ENCODE peak calls at places on chromosomes 13 and 19, in seven cellular contexts. Y is H9, U is neuronal stem cell, O is IMR-90, H is trophoblast cell, W is mesendoderm, T is H1. X is an unnamed sample.

GRCh38 chr19:32416749-32417469 is 11.3 kb downstream of the DPY19L3 start:
- DNase-seq in W (peak), Y (no peak), U (no peak), H (no peak), T (no peak), O (peak), X (no peak)

GRCh38 chr19:57566396-57567256 is 7.0 kb upstream of the ZNF550 start:
- DNase-seq in U (no peak), H (no peak), O (peak), T (no peak), W (peak), Y (no peak), X (peak)

GRCh38 chr19:21569497-21569870 is 64.1 kb downstream of the ZNF429 start:
- DNase-seq in W (no peak), U (no peak), T (no peak), Y (no peak), O (no peak), H (peak), X (no peak)

GRCh38 chr13:34698953-34699352 is 243.1 kb upstream of the NBEA start:
- DNase-seq in W (no peak), Y (no peak), T (no peak), U (no peak), H (no peak), O (no peak), X (no peak)

GRCh38 chr19:38917921-38918491 is 6.0 kb upstream of the CCER2 start:
- DNase-seq in U (no peak), O (no peak), T (no peak), W (no peak), Y (no peak), H (peak), X (peak)

GRCh38 chr13:41012536-41012935 is 6.6 kb downstream of the ELF1 start:
- DNase-seq in O (no peak), W (no peak), U (no peak), T (no peak), H (no peak), Y (no peak), X (no peak)

GRCh38 chr13:50527612-50528509 is 315.6 kb downstream of the DLEU7 start:
- DNase-seq in Y (no peak), H (no peak), T (no peak), O (no peak), W (no peak), U (no peak), X (no peak)

GRCh38 chr13:20231839-20232555 is at the start of gene GJB6:
- DNase-seq in O (no peak), Y (peak), W (peak), H (peak), U (peak), T (peak), X (no peak)

GRCh38 chr19:33740811-33741396 is 55.8 kb upstream of the KCTD15 start:
- DNase-seq in W (peak), O (peak), T (peak), H (peak), U (peak), Y (peak), X (peak)

GRCh38 chr19:44794610-44795009 is 14.3 kb upstream of the BCAM start:
- DNase-seq in W (no peak), O (no peak), T (no peak), H (no peak), U (no peak), Y (no peak), X (no peak)

GRCh38 chr13:46045424-46045823 is 7.1 kb downstream of the ZC3H13 start:
- DNase-seq in H (peak), W (no peak), U (no peak), O (no peak), T (no peak), Y (no peak), X (no peak)
- H2BK5ac ChIP-seq in H (no peak), W (no peak), U (no peak), O (no peak), T (no peak), Y (no peak), X (no peak)

DNA sequence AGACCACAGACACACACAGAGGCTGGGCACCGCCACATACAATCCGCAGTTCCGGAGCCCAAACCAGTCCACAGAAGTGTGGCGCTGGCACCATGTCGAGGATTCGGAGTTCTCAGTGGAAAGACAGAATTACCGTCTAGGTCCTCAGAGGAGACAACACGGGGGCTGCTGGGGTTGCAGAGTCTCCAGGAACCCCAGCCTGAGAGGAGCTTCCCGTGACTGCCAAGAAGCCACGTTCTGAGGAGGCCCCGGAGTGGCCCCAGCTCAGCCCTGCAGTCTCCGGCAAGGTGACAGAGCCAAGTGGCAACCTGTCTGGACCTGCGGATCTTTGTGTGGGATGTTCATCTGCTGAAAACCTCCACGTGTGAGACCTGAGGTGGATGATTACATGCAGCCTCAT is 7.3 kb upstream of the ADPRHL1 start:
- DNase-seq in O (no peak), U (no peak), Y (no peak), H (no peak), W (no peak), T (no peak), X (no peak)
- H2AK5ac ChIP-seq in O (no peak), U (no peak), Y (no peak), H (no peak), W (no peak), T (no peak), X (no peak)

DNA sequence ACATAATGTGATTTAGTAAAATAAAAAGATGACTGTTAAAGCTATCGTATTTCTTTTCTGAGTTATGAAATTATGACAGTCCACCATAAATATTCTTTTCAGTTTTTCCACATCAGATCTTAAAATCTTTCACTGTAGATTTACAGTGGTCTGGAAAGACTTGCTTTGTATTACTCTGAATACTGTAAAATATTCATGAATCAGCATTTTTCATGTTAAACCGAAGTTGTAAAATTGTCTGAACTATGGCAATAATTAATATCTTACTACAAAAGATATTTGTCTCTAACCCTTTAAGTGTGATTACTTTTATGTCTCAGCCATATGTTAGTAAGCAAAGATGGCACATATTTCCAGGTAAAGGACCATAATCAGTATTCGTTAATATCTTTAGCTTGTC is 1397.2 kb upstream of the PCDH9 start:
- DNase-seq in O (no peak), W (no peak), U (no peak), Y (no peak), H (no peak), T (no peak), X (no peak)
- H2BK120ac ChIP-seq in O (no peak), W (no peak), U (no peak), Y (no peak), H (no peak), T (no peak), X (no peak)

DNA sequence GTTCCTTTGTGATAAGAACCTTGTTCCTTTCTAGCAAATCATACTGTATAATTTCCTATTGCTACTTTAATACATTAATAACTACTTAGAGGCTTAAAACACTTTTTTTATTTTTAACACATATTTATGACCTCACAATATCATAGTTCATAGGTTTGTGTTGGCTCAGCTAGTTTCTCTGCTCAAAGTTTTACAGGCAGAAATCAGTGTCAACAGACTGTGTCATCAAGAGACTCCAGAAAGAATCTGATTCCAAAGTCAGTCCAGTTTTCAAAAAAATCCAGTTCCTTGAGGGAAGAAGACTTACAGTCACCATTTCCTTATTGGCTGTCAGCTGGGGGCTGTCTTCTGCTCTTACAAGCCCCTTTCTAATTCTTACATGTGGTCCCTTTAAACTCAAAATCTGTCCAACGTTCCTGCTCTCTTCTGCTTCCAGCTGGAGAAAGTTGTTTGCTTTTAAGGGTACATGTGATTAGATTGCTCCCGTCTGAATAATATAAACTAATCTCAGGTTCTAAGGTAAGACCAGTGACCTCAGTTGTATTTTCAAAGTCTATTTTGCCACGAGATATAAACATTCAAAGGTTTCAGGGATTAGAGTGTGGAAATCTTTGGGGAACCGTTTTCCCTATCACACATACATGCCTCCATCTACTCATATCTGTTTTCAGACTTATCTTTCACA is 267.3 kb upstream of the SLITRK5 start:
- DNase-seq in H (no peak), T (no peak), W (no peak), U (no peak), Y (no peak), O (no peak), X (no peak)
- H2BK5ac ChIP-seq in H (no peak), T (no peak), W (no peak), U (no peak), Y (no peak), O (no peak), X (no peak)

GRCh38 chr13:25306671-25307464 is 5.4 kb downstream of the NUP58 start:
- DNase-seq in U (no peak), W (no peak), T (no peak), Y (no peak), H (no peak), O (no peak), X (no peak)

GRCh38 chr13:25295228-25295627 is 6.2 kb upstream of the NUP58 start:
- DNase-seq in W (no peak), T (no peak), Y (no peak), U (no peak), H (no peak), O (peak), X (no peak)

GRCh38 chr13:25301347-25302113 is at the start of gene NUP58:
- DNase-seq in T (peak), W (peak), U (peak), Y (peak), O (peak), H (peak), X (peak)

GRCh38 chr13:25300861-25301346 is 521 bp upstream of the NUP58 start:
- DNase-seq in H (peak), T (no peak), U (no peak), W (no peak), Y (peak), O (no peak), X (no peak)
- H2AK5ac ChIP-seq in H (no peak), T (no peak), U (peak), W (no peak), Y (no peak), O (peak), X (peak)

GRCh38 chr13:98975822-98976261 is 2.0 kb downstream of the DOCK9 start:
- DNase-seq in U (no peak), W (peak), T (no peak), Y (no peak), O (no peak), H (peak), X (peak)
- H2BK120ac ChIP-seq in U (no peak), W (no peak), T (no peak), Y (no peak), O (peak), H (no peak), X (no peak)